ENCODE peak calls at places on chromosomes 5 and 9, in ten cellular contexts. R is fibroblast of mammary gland, E is tibial artery, L is dorsolateral prefrontal cortex, X is astrocyte of the cerebellum, J is lower leg skin, C is AG09319, H is gastrocnemius medialis, N is brain microvascular endothelial cell, P is upper lobe of right lung. Z is an unnamed sample.

GRCh38 chr9:114693248-114693895 is 11.4 kb upstream of the TEX48 start:
- DNase-seq in R (no peak), E (no peak), L (no peak), X (no peak), J (no peak), C (no peak), H (no peak), N (no peak), P (no peak), Z (no peak)

GRCh38 chr5:61678966-61679365 is 346.9 kb downstream of the ZSWIM6 start:
- DNase-seq in R (no peak), E (no peak), L (no peak), X (no peak), J (no peak), C (no peak), H (no peak), N (no peak), P (no peak), Z (no peak)

GRCh38 chr9:113497051-113497450 is 33.5 kb downstream of the RGS3 start:
- DNase-seq in R (no peak), E (no peak), L (no peak), X (no peak), J (no peak), C (no peak), H (no peak), N (no peak), P (no peak), Z (no peak)

GRCh38 chr5:148808864-148809642 is 17.4 kb upstream of the ADRB2 start:
- DNase-seq in R (no peak), E (no peak), L (no peak), X (no peak), J (no peak), C (no peak), H (no peak), N (no peak), P (no peak), Z (no peak)

GRCh38 chr9:131672451-131672850 is 67.4 kb downstream of the RAPGEF1 start:
- DNase-seq in R (no peak), E (no peak), L (no peak), X (no peak), J (no peak), C (no peak), H (no peak), N (no peak), P (no peak), Z (no peak)

GRCh38 chr5:33457124-33457523 is 16.4 kb downstream of the TARS1 start:
- DNase-seq in R (peak), E (no peak), L (no peak), X (no peak), J (no peak), C (peak), H (no peak), N (no peak), P (no peak), Z (no peak)

GRCh38 chr5:94884294-94884693 is 265.8 kb downstream of the SLF1 start:
- DNase-seq in R (peak), E (no peak), L (no peak), X (no peak), J (no peak), C (no peak), H (no peak), N (peak), P (no peak), Z (no peak)

GRCh38 chr9:35726876-35727438 is 5.0 kb downstream of the TLN1 start:
- DNase-seq in R (peak), E (peak), L (no peak), X (no peak), J (no peak), C (no peak), H (no peak), N (peak), P (peak), Z (no peak)

GRCh38 chr5:151214614-151215545 is 9.0 kb downstream of the CCDC69 start:
- DNase-seq in R (no peak), E (no peak), L (no peak), X (no peak), J (no peak), C (no peak), H (peak), N (no peak), P (no peak), Z (no peak)

GRCh38 chr5:117249086-117249815 is 674.6 kb upstream of the SEMA6A start:
- DNase-seq in R (no peak), E (no peak), L (no peak), X (no peak), J (no peak), C (no peak), H (no peak), N (no peak), P (no peak), Z (no peak)

GRCh38 chr9:15693701-15694100 is 140.9 kb downstream of the CCDC171 start:
- DNase-seq in R (no peak), E (no peak), L (no peak), X (no peak), J (no peak), C (no peak), H (no peak), N (no peak), P (no peak), Z (no peak)

GRCh38 chr5:141757402-141757801 is 75.4 kb upstream of the ARAP3 start:
- DNase-seq in R (peak), E (no peak), L (no peak), X (no peak), J (no peak), C (no peak), H (no peak), N (peak), P (no peak), Z (no peak)

GRCh38 chr9:135204177-135204576 is 116.7 kb downstream of the OLFM1 start:
- DNase-seq in R (no peak), E (no peak), L (no peak), X (no peak), J (no peak), C (no peak), H (no peak), N (no peak), P (no peak), Z (no peak)

GRCh38 chr9:103942652-103943051 is 151.5 kb upstream of the SMC2 start:
- DNase-seq in R (no peak), E (no peak), L (no peak), X (no peak), J (no peak), C (no peak), H (no peak), N (no peak), P (no peak), Z (no peak)

GRCh38 chr5:66882592-66883227 is 286.5 kb downstream of the MAST4 start:
- DNase-seq in R (peak), E (no peak), L (no peak), X (no peak), J (no peak), C (no peak), H (no peak), N (peak), P (no peak), Z (no peak)

GRCh38 chr5:104757915-104758314 is 1195.3 kb upstream of the NUDT12 start:
- DNase-seq in R (no peak), E (no peak), L (no peak), X (no peak), J (no peak), C (no peak), H (no peak), N (no peak), P (no peak), Z (no peak)

GRCh38 chr5:170319281-170319680 is 21.7 kb upstream of the LCP2 start:
- DNase-seq in R (no peak), E (no peak), L (no peak), X (no peak), J (no peak), C (no peak), H (no peak), N (no peak), P (no peak), Z (no peak)

GRCh38 chr5:135827965-135828792 is 6.3 kb upstream of the SLC25A48 start:
- DNase-seq in R (no peak), E (no peak), L (no peak), X (no peak), J (no peak), C (no peak), H (no peak), N (no peak), P (no peak), Z (no peak)

GRCh38 chr9:37385286-37385685 is 37.2 kb upstream of the GRHPR start:
- DNase-seq in R (no peak), E (no peak), L (no peak), X (no peak), J (no peak), C (no peak), H (no peak), N (no peak), P (no peak), Z (no peak)

GRCh38 chr5:127088226-127088625 is 14.9 kb upstream of the C5orf63 start:
- DNase-seq in R (peak), E (no peak), L (no peak), X (peak), J (no peak), C (peak), H (no peak), N (peak), P (no peak), Z (no peak)

GRCh38 chr9:33748633-33749304 is 46.6 kb upstream of the PRSS3 start:
- DNase-seq in R (no peak), E (no peak), L (no peak), X (no peak), J (no peak), C (no peak), H (no peak), N (no peak), P (no peak), Z (no peak)

GRCh38 chr5:179410291-179411160 is 65.3 kb upstream of the ADAMTS2 start:
- DNase-seq in R (no peak), E (no peak), L (no peak), X (no peak), J (no peak), C (no peak), H (no peak), N (no peak), P (no peak), Z (peak)

GRCh38 chr9:27154923-27155322 is 45.9 kb downstream of the TEK start:
- DNase-seq in R (peak), E (no peak), L (no peak), X (peak), J (no peak), C (peak), H (no peak), N (peak), P (no peak), Z (no peak)

GRCh38 chr5:115170924-115171510 is 1.3 kb upstream of the TRIM36 start:
- DNase-seq in R (no peak), E (no peak), L (no peak), X (no peak), J (no peak), C (no peak), H (no peak), N (no peak), P (no peak), Z (no peak)

GRCh38 chr5:108382784-108383358 is 973 bp upstream of the FBXL17 start:
- DNase-seq in R (peak), E (no peak), L (no peak), X (no peak), J (no peak), C (no peak), H (no peak), N (no peak), P (no peak), Z (no peak)

GRCh38 chr5:96316487-96316886 is 116.6 kb downstream of the PCSK1 start:
- DNase-seq in R (no peak), E (no peak), L (no peak), X (no peak), J (no peak), C (no peak), H (no peak), N (no peak), P (no peak), Z (no peak)

GRCh38 chr9:133591116-133591910 is 17.9 kb downstream of the FAM163B start:
- DNase-seq in R (no peak), E (no peak), L (no peak), X (no peak), J (no peak), C (no peak), H (no peak), N (no peak), P (no peak), Z (no peak)

GRCh38 chr9:32384002-32384363 is 460 bp upstream of the ACO1 start:
- DNase-seq in R (no peak), E (no peak), L (no peak), X (no peak), J (no peak), C (no peak), H (no peak), N (no peak), P (no peak), Z (no peak)

GRCh38 chr9:899440-900184 is 58.1 kb downstream of the DMRT1 start:
- DNase-seq in R (no peak), E (no peak), L (no peak), X (no peak), J (peak), C (no peak), H (no peak), N (no peak), P (no peak), Z (no peak)

GRCh38 chr9:137064027-137064879 is 6.1 kb downstream of the SAPCD2 start:
- DNase-seq in R (peak), E (no peak), L (no peak), X (no peak), J (no peak), C (no peak), H (no peak), N (no peak), P (peak), Z (no peak)

GRCh38 chr5:146778261-146778660 is 100.3 kb downstream of the PPP2R2B start:
- DNase-seq in R (no peak), E (no peak), L (no peak), X (no peak), J (no peak), C (no peak), H (no peak), N (no peak), P (no peak), Z (no peak)
- TF ChIP-seq CTCF in R (no peak), E (no peak), L (no peak), X (no peak), J (no peak), C (no peak), H (no peak), N (no peak), P (no peak), Z (no peak)

GRCh38 chr5:38712416-38712815 is 133.4 kb upstream of the OSMR start:
- DNase-seq in R (no peak), E (no peak), L (no peak), X (no peak), J (no peak), C (no peak), H (no peak), N (no peak), P (no peak), Z (no peak)

GRCh38 chr5:38706376-38706775 is 139.4 kb upstream of the OSMR start:
- DNase-seq in R (no peak), E (no peak), L (no peak), X (no peak), J (no peak), C (no peak), H (no peak), N (no peak), P (no peak), Z (no peak)

GRCh38 chr5:38709678-38710306 is 136.0 kb upstream of the OSMR start:
- DNase-seq in R (no peak), E (no peak), L (no peak), X (no peak), J (no peak), C (no peak), H (no peak), N (no peak), P (no peak), Z (no peak)

GRCh38 chr5:38710616-38711015 is 135.2 kb upstream of the OSMR start:
- DNase-seq in R (no peak), E (no peak), L (no peak), X (no peak), J (no peak), C (no peak), H (no peak), N (no peak), P (no peak), Z (no peak)

DNA sequence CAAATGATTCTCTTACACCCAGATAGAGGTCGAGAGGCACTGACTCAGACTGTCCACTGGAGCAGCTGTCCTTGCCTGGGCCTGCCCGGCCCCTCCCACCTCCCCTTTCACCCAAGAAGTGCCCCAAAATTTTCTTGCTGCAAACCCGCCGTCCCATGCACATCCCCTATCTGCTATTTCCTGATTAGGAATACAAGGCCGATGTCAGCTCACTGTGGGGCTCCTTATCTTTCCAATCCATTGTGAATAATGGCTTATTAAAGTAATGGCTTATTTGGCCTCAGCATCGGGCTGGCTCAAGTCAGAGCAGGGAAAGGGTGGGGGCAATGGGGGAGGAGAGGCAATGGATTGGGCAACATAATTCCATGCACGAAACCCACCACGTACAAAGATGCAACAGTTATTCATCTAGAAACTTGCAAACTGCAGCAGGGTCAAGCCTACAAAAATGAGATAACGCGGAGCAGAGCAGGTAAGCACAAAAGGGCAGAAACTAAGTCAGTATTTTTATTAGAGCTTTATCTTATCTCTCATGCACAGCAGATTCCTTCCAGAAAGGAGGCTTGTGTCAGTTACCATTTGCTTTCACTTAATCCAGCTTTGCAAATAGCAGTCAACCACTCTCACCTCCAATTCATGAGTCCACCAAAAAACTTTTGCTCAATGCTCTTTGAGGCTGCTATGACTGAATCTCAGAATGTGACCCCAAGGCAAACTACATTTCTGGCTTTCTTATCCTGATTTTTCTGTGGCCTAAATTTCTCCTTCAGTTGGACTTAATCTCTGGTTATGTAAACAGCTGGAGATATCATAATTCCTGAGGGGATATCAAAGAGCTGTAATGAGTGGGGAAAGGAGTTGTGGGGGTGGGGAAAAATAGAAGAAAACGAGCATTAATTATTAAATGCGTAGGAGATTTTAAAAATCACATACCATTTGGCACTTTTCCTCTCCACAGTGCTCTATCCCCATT is 138.2 kb upstream of the OSMR start:
- DNase-seq in R (no peak), E (no peak), L (no peak), X (no peak), J (no peak), C (no peak), H (no peak), N (no peak), P (no peak), Z (no peak)
- TF ChIP-seq CTCF in R (no peak), E (no peak), L (no peak), X (no peak), J (no peak), C (no peak), H (no peak), N (no peak), P (no peak), Z (no peak)

GRCh38 chr5:131533844-131534243 is 101.2 kb downstream of the RAPGEF6 start:
- DNase-seq in R (peak), E (no peak), L (no peak), X (no peak), J (no peak), C (no peak), H (no peak), N (no peak), P (no peak), Z (no peak)
- TF ChIP-seq CTCF in R (peak), E (no peak), L (no peak), X (peak), J (no peak), C (no peak), H (no peak), N (peak), P (peak), Z (peak)

GRCh38 chr9:22237497-22238363 is 208.9 kb upstream of the DMRTA1 start:
- DNase-seq in R (peak), E (no peak), L (no peak), X (peak), J (no peak), C (peak), H (no peak), N (peak), P (no peak), Z (no peak)

GRCh38 chr9:22241611-22242010 is 205.0 kb upstream of the DMRTA1 start:
- DNase-seq in R (no peak), E (no peak), L (no peak), X (no peak), J (no peak), C (no peak), H (no peak), N (no peak), P (no peak), Z (no peak)

GRCh38 chr9:22240619-22241018 is 206.0 kb upstream of the DMRTA1 start:
- DNase-seq in R (peak), E (no peak), L (no peak), X (no peak), J (no peak), C (peak), H (no peak), N (peak), P (no peak), Z (no peak)

GRCh38 chr9:22241024-22241423 is 205.6 kb upstream of the DMRTA1 start:
- DNase-seq in R (no peak), E (no peak), L (no peak), X (no peak), J (no peak), C (no peak), H (no peak), N (no peak), P (no peak), Z (no peak)

GRCh38 chr9:22238809-22239684 is 207.6 kb upstream of the DMRTA1 start:
- DNase-seq in R (peak), E (no peak), L (no peak), X (peak), J (no peak), C (no peak), H (no peak), N (peak), P (no peak), Z (no peak)
- TF ChIP-seq CTCF in R (peak), E (peak), L (peak), X (peak), J (no peak), C (peak), H (no peak), N (peak), P (peak), Z (peak)

GRCh38 chr9:130414910-130415746 is 29.6 kb upstream of the ASS1 start:
- DNase-seq in R (no peak), E (no peak), L (no peak), X (no peak), J (no peak), C (no peak), H (no peak), N (no peak), P (no peak), Z (no peak)

GRCh38 chr9:130419521-130420035 is 25.2 kb upstream of the ASS1 start:
- DNase-seq in R (no peak), E (no peak), L (no peak), X (no peak), J (no peak), C (no peak), H (no peak), N (no peak), P (no peak), Z (peak)

GRCh38 chr9:130418776-130419175 is 26.0 kb upstream of the ASS1 start:
- DNase-seq in R (no peak), E (no peak), L (no peak), X (no peak), J (no peak), C (no peak), H (no peak), N (no peak), P (no peak), Z (peak)

GRCh38 chr9:130414081-130414731 is 30.6 kb upstream of the ASS1 start:
- DNase-seq in R (no peak), E (no peak), L (no peak), X (no peak), J (no peak), C (no peak), H (no peak), N (no peak), P (no peak), Z (no peak)

DNA sequence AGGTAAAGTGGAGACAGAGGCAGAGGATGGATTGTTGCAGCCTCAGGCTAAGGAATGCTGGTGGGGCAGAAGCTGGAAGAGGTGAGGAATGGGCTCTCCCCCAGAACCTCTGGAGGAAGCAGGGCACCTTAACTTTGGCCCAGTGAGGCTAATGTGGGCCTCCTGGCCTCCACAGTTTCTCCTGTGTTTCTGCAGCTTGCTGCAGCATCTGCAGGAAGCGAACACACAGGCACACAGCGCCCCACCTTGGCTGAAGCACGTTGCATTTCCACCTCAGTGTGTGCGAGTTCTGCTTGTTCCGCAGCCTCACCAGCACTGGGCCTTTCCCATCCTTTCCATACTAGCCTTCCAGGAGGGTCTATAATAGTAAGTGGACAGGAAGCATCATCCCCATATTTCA is 27.2 kb upstream of the ASS1 start:
- DNase-seq in R (peak), E (no peak), L (no peak), X (no peak), J (no peak), C (no peak), H (no peak), N (no peak), P (no peak), Z (peak)
- TF ChIP-seq CTCF in R (no peak), E (no peak), L (no peak), X (no peak), J (no peak), C (no peak), H (no peak), N (peak), P (no peak), Z (peak)

DNA sequence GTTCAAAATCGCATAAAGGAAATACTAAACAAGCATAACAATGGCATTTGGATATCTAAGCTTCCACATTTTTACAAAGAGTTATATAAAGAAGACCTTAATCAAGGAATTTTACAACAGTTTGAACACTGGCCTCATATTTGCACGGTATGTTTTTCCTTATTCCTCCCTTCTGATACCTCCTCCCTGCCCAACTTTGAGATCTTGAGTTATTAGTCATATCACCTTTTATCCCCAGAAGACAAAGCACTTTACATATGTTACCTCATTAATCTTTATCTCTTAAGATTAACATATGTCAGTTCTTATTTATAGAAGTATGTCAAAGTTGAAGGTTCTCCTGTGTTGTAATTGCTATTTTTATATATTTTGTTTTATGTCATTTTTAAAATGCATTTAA is 29.8 kb downstream of the TDRD7 start:
- DNase-seq in R (no peak), E (no peak), L (no peak), X (no peak), J (no peak), C (no peak), H (no peak), N (no peak), P (no peak), Z (no peak)
- TF ChIP-seq CTCF in R (no peak), E (no peak), L (no peak), X (no peak), J (no peak), C (no peak), H (no peak), N (no peak), P (no peak), Z (no peak)